ENCODE peak calls at places on chromosomes 12 and 14, in nine cellular contexts. D is H9; N is effector memory CD8-positive, alpha-beta T cell; V is BJ; A is NCI-H1417; W is HCEC 1CT; H is stimulated activated naive CD4-positive, alpha-beta T cell; B is HL-60; Q is iris pigment epithelial cell. U is an unnamed sample.

GRCh38 chr12:101010881-101011280 is 199.2 kb downstream of the SLC5A8 start:
- DNase-seq in D (no peak), N (no peak), V (no peak), A (no peak), W (no peak), H (no peak), B (no peak), Q (no peak), U (no peak)

GRCh38 chr12:23359975-23360638 is 589.4 kb downstream of the SOX5 start:
- DNase-seq in D (no peak), N (no peak), V (no peak), A (no peak), W (no peak), H (no peak), B (no peak), Q (no peak), U (no peak)

GRCh38 chr12:82097438-82097837 is 260.7 kb downstream of the CCDC59 start:
- DNase-seq in D (peak; percentile 30), N (no peak), V (no peak), A (no peak), W (no peak), H (no peak), B (no peak), Q (no peak), U (no peak)

GRCh38 chr12:39441963-39442894 is 691 bp downstream of the KIF21A start:
- DNase-seq in D (peak; percentile 56), N (peak; percentile 43), V (no peak), A (peak; percentile 65), W (no peak), H (peak; percentile 24), B (no peak), Q (peak; percentile 33), U (peak; percentile 34)

GRCh38 chr14:105028251-105028927 is 7.5 kb upstream of the CDCA4 start:
- DNase-seq in D (no peak), N (no peak), V (no peak), A (no peak), W (no peak), H (no peak), B (no peak), Q (no peak), U (no peak)

GRCh38 chr14:59271734-59272133 is 83.3 kb downstream of the DAAM1 start:
- DNase-seq in D (no peak), N (no peak), V (no peak), A (no peak), W (peak; percentile 27), H (no peak), B (no peak), Q (peak; percentile 68), U (no peak)

GRCh38 chr14:100862277-100862676 is 36.4 kb downstream of the MEG3 start:
- DNase-seq in D (no peak), N (no peak), V (no peak), A (no peak), W (no peak), H (no peak), B (no peak), Q (peak; percentile 47), U (no peak)

GRCh38 chr14:74941676-74942097 is 13.7 kb downstream of the PGF start:
- DNase-seq in D (no peak), N (peak; percentile 38), V (no peak), A (no peak), W (no peak), H (peak; percentile 41), B (peak; percentile 44), Q (peak; percentile 70), U (no peak)

GRCh38 chr14:104393898-104394605 is 185.5 kb upstream of the C14orf180 start:
- DNase-seq in D (peak; percentile 24), N (peak; percentile 65), V (no peak), A (no peak), W (no peak), H (peak; percentile 40), B (no peak), Q (peak; percentile 12), U (peak; percentile 63)

GRCh38 chr12:11078246-11078645 is 13.9 kb downstream of the TAS2R43 start:
- DNase-seq in D (no peak), N (no peak), V (no peak), A (no peak), W (no peak), H (no peak), B (no peak), Q (no peak), U (no peak)

GRCh38 chr14:103483600-103483999 is 39.0 kb downstream of the CKB start:
- DNase-seq in D (no peak), N (no peak), V (peak; percentile 27), A (no peak), W (peak; percentile 88), H (no peak), B (no peak), Q (peak; percentile 88), U (peak; percentile 34)

GRCh38 chr12:843609-844008 is 91.2 kb downstream of the WNK1 start:
- DNase-seq in D (no peak), N (no peak), V (no peak), A (no peak), W (peak; percentile 49), H (no peak), B (no peak), Q (peak; percentile 40), U (no peak)

GRCh38 chr12:9331218-9331626 is 123.0 kb upstream of the PZP start:
- DNase-seq in D (peak; percentile 87), N (peak; percentile 76), V (no peak), A (peak; percentile 36), W (peak; percentile 25), H (peak; percentile 53), B (peak; percentile 83), Q (peak; percentile 45), U (peak; percentile 78)

GRCh38 chr14:67526676-67527459 is 6.2 kb upstream of the PLEKHH1 start:
- DNase-seq in D (peak; percentile 76), N (peak; percentile 27), V (no peak), A (peak; percentile 52), W (peak; percentile 42), H (no peak), B (peak; percentile 8), Q (peak; percentile 57), U (peak; percentile 42)

GRCh38 chr12:69471667-69472385 is 1.6 kb downstream of the FRS2 start:
- DNase-seq in D (no peak), N (no peak), V (no peak), A (no peak), W (no peak), H (no peak), B (no peak), Q (no peak), U (no peak)

GRCh38 chr12:26125451-26126339 is 858 bp upstream of the BHLHE41 start:
- DNase-seq in D (peak; percentile 87), N (no peak), V (no peak), A (peak; percentile 61), W (peak; percentile 81), H (peak; percentile 5), B (peak; percentile 48), Q (peak; percentile 82), U (peak; percentile 83)

GRCh38 chr12:49296034-49296835 is 1.3 kb downstream of the PRPH start:
- DNase-seq in D (peak; percentile 87), N (peak; percentile 61), V (no peak), A (peak; percentile 88), W (no peak), H (peak; percentile 51), B (peak; percentile 43), Q (no peak), U (peak; percentile 57)

GRCh38 chr12:46977976-46978375 is 101.4 kb upstream of the PCED1B start:
- DNase-seq in D (no peak), N (no peak), V (no peak), A (no peak), W (no peak), H (no peak), B (no peak), Q (no peak), U (no peak)

GRCh38 chr14:71403673-71404072 is 496.4 kb downstream of the PCNX1 start:
- DNase-seq in D (no peak), N (peak; percentile 9), V (no peak), A (no peak), W (peak; percentile 49), H (peak; percentile 2), B (peak; percentile 3), Q (peak; percentile 46), U (no peak)

GRCh38 chr12:56900583-56900982 is 33.6 kb downstream of the SDR9C7 start:
- DNase-seq in D (no peak), N (no peak), V (no peak), A (no peak), W (peak; percentile 70), H (no peak), B (no peak), Q (no peak), U (no peak)

GRCh38 chr12:124179936-124180605 is 114.8 kb upstream of the RFLNA start:
- DNase-seq in D (no peak), N (no peak), V (no peak), A (no peak), W (no peak), H (no peak), B (no peak), Q (no peak), U (no peak)

GRCh38 chr12:79674629-79675028 is 16.1 kb downstream of the PAWR start:
- DNase-seq in D (no peak), N (no peak), V (no peak), A (no peak), W (peak; percentile 79), H (no peak), B (no peak), Q (peak; percentile 75), U (no peak)

GRCh38 chr12:481422-481821 is 21.7 kb downstream of the B4GALNT3 start:
- DNase-seq in D (peak; percentile 24), N (no peak), V (no peak), A (peak; percentile 46), W (no peak), H (no peak), B (no peak), Q (no peak), U (peak; percentile 51)

GRCh38 chr12:132263061-132263360 is 66.4 kb downstream of the GALNT9 start:
- DNase-seq in D (no peak), N (no peak), V (no peak), A (no peak), W (no peak), H (no peak), B (no peak), Q (no peak), U (no peak)

GRCh38 chr14:101705733-101706508 is 55.6 kb upstream of the PPP2R5C start:
- DNase-seq in D (peak; percentile 77), N (no peak), V (no peak), A (no peak), W (no peak), H (peak; percentile 62), B (no peak), Q (peak; percentile 47), U (peak; percentile 57)

GRCh38 chr12:106149096-106149784 is 10.5 kb upstream of the NUAK1 start:
- DNase-seq in D (peak; percentile 58), N (no peak), V (no peak), A (peak; percentile 28), W (no peak), H (no peak), B (no peak), Q (peak; percentile 35), U (no peak)